ENCODE peak calls at places on chromosomes 2 and 18, in five cellular contexts. Y is cardiac fibroblast, S is RKO, F is activated T-cell treated with anti-CD3 and anti-CD28 coated beads for 1 hour, M is T-helper 9 cell. O is an unnamed sample.
A peak's percentile ranks its signal among the peaks of the same experiment; 100 is the strongest.

GRCh38 chr2:223674998-223675609 is 72.9 kb upstream of the SCG2 start:
- DNase-seq in Y (peak; percentile 72), S (peak; percentile 46), F (no peak), M (no peak), O (peak; percentile 24)

GRCh38 chr2:1482253-1482675 is 69.0 kb downstream of the TPO start:
- DNase-seq in Y (no peak), S (no peak), F (no peak), M (no peak), O (no peak)

GRCh38 chr2:9240745-9241144 is 34.1 kb downstream of the ASAP2 start:
- DNase-seq in Y (no peak), S (no peak), F (no peak), M (no peak), O (no peak)

GRCh38 chr2:42971947-42972736 is 179.8 kb upstream of the HAAO start:
- DNase-seq in Y (peak; percentile 33), S (no peak), F (no peak), M (no peak), O (no peak)

GRCh38 chr18:12786669-12787068 is 83.8 kb downstream of the PSMG2 start:
- DNase-seq in Y (no peak), S (no peak), F (no peak), M (no peak), O (no peak)

GRCh38 chr2:111701266-111701665 is 182.7 kb downstream of the ANAPC1 start:
- DNase-seq in Y (no peak), S (no peak), F (no peak), M (no peak), O (no peak)

GRCh38 chr2:503288-503999 is 173.8 kb downstream of the TMEM18 start:
- DNase-seq in Y (no peak), S (no peak), F (no peak), M (no peak), O (no peak)

GRCh38 chr2:219002395-219003266 is 9.4 kb upstream of the CRYBA2 start:
- DNase-seq in Y (peak; percentile 19), S (no peak), F (no peak), M (peak; percentile 52), O (peak; percentile 68)

GRCh38 chr18:10235553-10235952 is 218.9 kb upstream of the APCDD1 start:
- DNase-seq in Y (no peak), S (no peak), F (no peak), M (no peak), O (no peak)

GRCh38 chr2:9990735-9991134 is 39.2 kb downstream of the GRHL1 start:
- DNase-seq in Y (peak; percentile 25), S (no peak), F (no peak), M (no peak), O (no peak)

GRCh38 chr2:46829240-46829970 is 86.2 kb downstream of the MCFD2 start:
- DNase-seq in Y (no peak), S (no peak), F (no peak), M (no peak), O (no peak)